ENCODE peak calls at places on chromosome 17, in nine cellular contexts. X is psoas muscle, I is adrenal gland, C is cardiac muscle cell, V is adipocyte, T is ovary, O is esophagus squamous epithelium, D is stomach, H is body of pancreas. U is an unnamed sample. For H3K36me3, the result is how much of the 10 kb centered on the place peaks cover.

GRCh38 chr17:73983623-73984410 is 219.7 kb upstream of the RPL38 start:
- DNase-seq in O (no peak), V (no peak), H (no peak), C (no peak), T (no peak), I (no peak), D (no peak), X (no peak), U (peak)

GRCh38 chr17:65559802-65560627 is 1.4 kb downstream of the AXIN2 start:
- DNase-seq in V (peak), C (peak), X (peak), H (peak), D (peak), I (peak), O (no peak), T (peak), U (peak)

GRCh38 chr17:31140127-31140526 is 45.4 kb downstream of the NF1 start:
- DNase-seq in C (no peak), O (no peak), H (no peak), V (no peak), T (no peak), D (no peak), I (no peak), X (no peak), U (no peak)

GRCh38 chr17:57323391-57323790 is 67.1 kb downstream of the MSI2 start:
- DNase-seq in T (no peak), X (no peak), V (no peak), H (no peak), C (no peak), D (no peak), I (peak), O (no peak), U (no peak)

GRCh38 chr17:81163051-81163695 is 2.1 kb upstream of the PVALEF start:
- DNase-seq in I (no peak), D (no peak), V (no peak), C (no peak), O (no peak), H (peak), T (no peak), X (no peak), U (no peak)

GRCh38 chr17:75032896-75033294 is 13.9 kb downstream of the ATP5PD start:
- DNase-seq in O (no peak), I (peak), V (peak), X (peak), C (no peak), H (peak), T (peak), D (no peak), U (no peak)

GRCh38 chr17:39808409-39808997 is 55.6 kb downstream of the IKZF3 start:
- DNase-seq in T (no peak), O (no peak), H (no peak), X (no peak), D (no peak), V (no peak), I (no peak), C (no peak), U (no peak)

GRCh38 chr17:39144414-39144813 is 7.0 kb downstream of the PLXDC1 start:
- DNase-seq in I (peak), X (peak), T (peak), V (no peak), D (peak), H (peak), O (peak), C (no peak), U (peak)

GRCh38 chr17:17590141-17590735 is 1.3 kb downstream of the PEMT start:
- DNase-seq in I (no peak), H (no peak), C (peak), D (no peak), X (no peak), O (no peak), T (no peak), V (no peak), U (peak)

DNA sequence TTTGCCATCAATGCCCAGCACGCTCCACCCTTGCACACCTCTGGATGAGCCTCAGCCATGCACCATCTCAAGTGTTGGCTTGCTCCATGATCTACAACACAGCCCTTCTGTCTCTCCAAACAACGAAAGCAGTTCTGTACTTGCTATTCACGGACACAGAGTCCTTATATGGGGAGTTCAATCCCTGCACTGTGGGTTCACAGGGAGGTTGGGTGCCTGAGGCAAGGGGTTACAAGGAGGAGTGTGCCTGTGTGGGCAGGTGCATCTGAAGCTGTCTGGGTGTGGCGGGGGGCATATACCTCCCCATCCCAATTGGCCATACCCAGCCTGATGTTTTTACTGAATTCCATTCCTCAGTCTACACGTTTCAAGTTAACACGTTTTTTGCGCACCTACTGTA is 5.6 kb downstream of the RUNDC3A start:
- DNase-seq in H (no peak), T (no peak), D (no peak), C (no peak), I (no peak), V (no peak), O (no peak), X (no peak), U (peak)
- H3K36me3 ChIP-seq in H (under half), T (under half), D (under half), C (under half), I (under half), V (under half), O (under half), X (under half), U (under half)

GRCh38 chr17:28569446-28569845 is 1.9 kb downstream of the PIGS start:
- DNase-seq in C (no peak), V (no peak), X (no peak), D (no peak), I (no peak), H (no peak), T (no peak), O (no peak), U (no peak)
- H3K4me3 ChIP-seq in C (no peak), V (no peak), X (no peak), D (no peak), I (no peak), H (no peak), T (no peak), O (no peak), U (no peak)

GRCh38 chr17:82225368-82226029 is 3.3 kb upstream of the SLC16A3 start:
- DNase-seq in C (peak), O (no peak), T (no peak), X (peak), H (no peak), I (peak), D (no peak), V (no peak), U (no peak)
- H3K36me3 ChIP-seq in C (under half), O (under half), T (under half), X (under half), H (under half), I (under half), D (under half), V (under half), U (under half)

GRCh38 chr17:62794666-62794971 is 13.5 kb downstream of the MARCHF10 start:
- DNase-seq in H (no peak), V (no peak), I (no peak), O (no peak), C (no peak), X (no peak), D (no peak), T (no peak), U (no peak)

GRCh38 chr17:62793919-62794665 is 14.0 kb downstream of the MARCHF10 start:
- DNase-seq in O (no peak), D (no peak), X (no peak), V (no peak), I (no peak), C (no peak), H (no peak), T (no peak), U (no peak)

GRCh38 chr17:62790554-62790953 is 17.6 kb downstream of the MARCHF10 start:
- DNase-seq in X (no peak), V (peak), I (no peak), D (no peak), O (no peak), H (no peak), C (no peak), T (no peak), U (no peak)

GRCh38 chr17:62792122-62792800 is 15.9 kb downstream of the MARCHF10 start:
- DNase-seq in D (no peak), T (no peak), C (no peak), X (no peak), H (peak), O (no peak), I (peak), V (peak), U (no peak)

DNA sequence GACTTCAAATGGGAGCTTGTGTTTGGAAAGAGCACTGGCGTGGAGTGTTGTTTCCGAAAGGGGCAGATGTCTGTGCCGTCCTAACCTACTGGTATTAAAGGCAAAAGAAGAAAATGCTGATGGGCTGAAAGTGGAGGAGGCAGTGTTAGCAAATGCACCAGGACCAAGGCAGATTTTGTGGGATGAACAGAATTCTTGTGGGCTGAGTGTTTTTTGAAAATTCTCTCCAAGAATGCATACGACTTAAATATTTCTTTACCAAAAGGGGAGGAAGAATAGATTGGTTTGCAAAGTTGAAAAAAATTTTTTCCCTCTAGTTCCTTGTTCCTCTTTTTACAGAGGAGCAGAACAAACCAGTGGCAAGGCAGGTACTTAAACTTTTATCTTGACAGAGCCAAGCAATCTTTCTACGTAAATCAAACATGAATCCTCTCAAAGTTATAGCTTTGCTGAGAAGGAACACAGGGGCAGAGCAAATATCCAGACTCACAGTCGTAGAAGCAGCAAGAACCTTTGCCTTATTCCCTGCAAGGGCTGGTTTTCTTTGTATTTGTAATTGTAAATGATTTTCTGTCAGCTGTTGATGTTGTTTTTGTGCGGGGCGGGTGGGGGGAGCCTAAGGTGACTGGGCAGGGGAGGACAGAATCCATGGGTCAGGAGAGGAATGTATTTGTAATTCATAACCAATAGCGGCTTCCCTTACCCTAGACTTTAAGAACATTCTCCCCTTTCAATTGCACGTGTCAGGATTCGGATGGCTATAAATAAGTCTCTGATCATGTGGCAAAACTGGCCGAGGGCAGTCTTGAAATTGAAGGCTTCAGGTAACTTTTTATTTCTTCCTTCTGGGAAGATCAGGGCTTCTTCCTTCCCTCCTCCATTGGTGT is 16.6 kb downstream of the MARCHF10 start:
- DNase-seq in O (no peak), X (no peak), V (peak), D (no peak), C (peak), H (no peak), T (no peak), I (no peak), U (no peak)
- H3K4me3 ChIP-seq in O (no peak), X (no peak), V (no peak), D (no peak), C (no peak), H (no peak), T (no peak), I (no peak), U (no peak)

GRCh38 chr17:4672726-4673125 is 31.2 kb downstream of the PELP1 start:
- DNase-seq in O (no peak), H (no peak), C (no peak), D (no peak), X (no peak), I (no peak), V (no peak), T (no peak), U (peak)
- H3K36me3 ChIP-seq in O (under half), H (under half), C (under half), D (half or more), X (half or more), I (under half), V (half or more), T (under half), U (half or more)

GRCh38 chr17:58340623-58340876 is 11.5 kb downstream of the SUPT4H1 start:
- DNase-seq in O (no peak), V (no peak), C (no peak), X (no peak), I (no peak), T (no peak), D (no peak), H (no peak), U (no peak)

GRCh38 chr17:58343131-58343530 is 8.9 kb downstream of the SUPT4H1 start:
- DNase-seq in D (no peak), H (no peak), I (no peak), C (no peak), T (no peak), X (no peak), V (no peak), O (no peak), U (no peak)

GRCh38 chr17:58344047-58344790 is 7.8 kb downstream of the SUPT4H1 start:
- DNase-seq in T (no peak), C (no peak), H (no peak), D (peak), I (no peak), X (no peak), O (peak), V (no peak), U (no peak)

GRCh38 chr17:58339775-58340622 is 11.4 kb upstream of the TSPOAP1 start:
- DNase-seq in H (no peak), I (no peak), T (no peak), V (no peak), C (no peak), X (no peak), O (no peak), D (no peak), U (no peak)

DNA sequence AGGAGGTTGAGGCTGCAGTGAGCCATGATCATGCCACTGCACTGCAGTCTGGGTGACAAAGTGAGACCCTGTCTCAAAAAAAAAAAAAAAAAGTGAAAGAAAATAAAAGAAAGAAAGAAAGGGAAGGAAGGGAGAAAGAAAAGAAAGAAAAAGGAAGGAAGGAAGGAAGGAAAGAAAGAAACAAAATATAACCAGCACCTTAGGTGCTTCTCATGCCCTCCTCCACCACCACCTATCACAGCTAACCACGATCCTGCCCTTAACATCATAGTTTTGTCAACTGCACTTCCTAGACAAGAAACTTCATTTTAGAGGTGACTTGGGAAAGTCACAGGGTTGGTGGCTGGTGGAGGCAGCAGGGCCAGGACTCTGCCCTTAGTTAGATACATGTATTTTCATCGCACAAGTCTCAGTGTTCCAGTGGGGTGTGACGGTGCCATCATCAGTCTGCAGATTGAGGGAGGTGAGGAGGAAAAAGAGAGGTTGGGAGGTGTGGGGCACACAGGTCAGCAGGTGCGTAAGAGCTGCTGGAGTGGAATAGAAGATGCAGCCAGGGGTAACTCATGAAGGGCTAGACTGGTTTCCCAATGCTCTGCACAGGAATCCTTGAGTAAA is 10.0 kb downstream of the SUPT4H1 start:
- DNase-seq in I (no peak), D (no peak), X (no peak), C (no peak), T (no peak), O (no peak), V (no peak), H (no peak), U (no peak)
- H3K4me3 ChIP-seq in I (no peak), D (no peak), X (no peak), C (no peak), T (no peak), O (no peak), V (no peak), H (no peak), U (no peak)